ENCODE peak calls at places on chromosomes 5 and 9, in nine cellular contexts. Q, Z, Y, N, P, I, U, D and G are unnamed samples.
A peak's percentile ranks its signal among the peaks of the same experiment; 100 is the strongest.

GRCh38 chr5:168788107-168788506 is 208.9 kb upstream of the PANK3 start:
- DNase-seq in Q (no peak), D (no peak), I (no peak), Z (no peak), Y (no peak), N (no peak), P (no peak), U (peak; percentile 84), G (no peak)

GRCh38 chr9:71812385-71812784 is 44.1 kb upstream of the CEMIP2 start:
- DNase-seq in I (no peak), Q (no peak), D (no peak), Z (peak; percentile 33), Y (no peak), U (peak; percentile 85), N (no peak), P (no peak), G (no peak)

GRCh38 chr9:21153688-21154608 is 12.3 kb upstream of the IFNW1 start:
- DNase-seq in D (peak; percentile 9), P (peak; percentile 37), Y (no peak), Q (peak; percentile 24), N (no peak), U (peak; percentile 27), Z (peak; percentile 39), I (no peak), G (no peak)

GRCh38 chr9:112203536-112203935 is 28.4 kb upstream of the SUSD1 start:
- DNase-seq in Y (no peak), D (no peak), Q (no peak), U (no peak), N (no peak), P (peak; percentile 67), I (no peak), Z (peak; percentile 71), G (no peak)

GRCh38 chr5:38234737-38235136 is 23.6 kb upstream of the EGFLAM start:
- DNase-seq in P (no peak), Y (no peak), D (no peak), U (no peak), Z (no peak), Q (no peak), I (no peak), N (no peak), G (no peak)

GRCh38 chr9:29214702-29215248 is 1641.5 kb upstream of the C9orf72 start:
- DNase-seq in D (no peak), I (no peak), P (no peak), Q (no peak), Y (no peak), Z (no peak), U (peak; percentile 61), N (no peak), G (no peak)

GRCh38 chr5:36584009-36584875 is 22.2 kb upstream of the SLC1A3 start:
- DNase-seq in N (no peak), Y (no peak), P (no peak), U (no peak), Z (no peak), Q (no peak), D (no peak), I (no peak), G (no peak)

GRCh38 chr5:89315194-89315593 is 432.2 kb upstream of the MEF2C start:
- DNase-seq in Y (no peak), I (no peak), Q (no peak), P (no peak), D (no peak), N (no peak), U (no peak), Z (peak; percentile 88), G (no peak)

GRCh38 chr5:75611324-75612210 is at the start of gene ANKDD1B:
- DNase-seq in N (no peak), Q (no peak), Y (no peak), U (peak; percentile 43), Z (peak; percentile 63), P (peak; percentile 72), I (peak; percentile 66), D (no peak), G (no peak)

GRCh38 chr9:14272924-14273528 is 40.9 kb downstream of the NFIB start:
- DNase-seq in U (no peak), I (no peak), Y (no peak), Q (no peak), N (no peak), D (no peak), P (no peak), Z (no peak), G (no peak)

GRCh38 chr9:117704024-117704575 is at the start of gene TLR4:
- DNase-seq in I (peak; percentile 78), U (no peak), Q (no peak), P (peak; percentile 86), Z (peak; percentile 92), D (peak; percentile 13), N (no peak), Y (no peak), G (no peak)

GRCh38 chr5:136396886-136397285 is 31.5 kb upstream of the TRPC7 start:
- DNase-seq in Z (no peak), N (no peak), Q (no peak), I (no peak), P (no peak), U (peak; percentile 94), Y (no peak), D (no peak), G (no peak)

GRCh38 chr5:82635561-82636288 is 357.6 kb upstream of the RPS23 start:
- DNase-seq in D (no peak), N (no peak), Z (peak; percentile 72), P (peak; percentile 87), Y (no peak), I (no peak), Q (no peak), U (no peak), G (no peak)

GRCh38 chr5:137561572-137561971 is 62.4 kb upstream of the SPOCK1 start:
- DNase-seq in D (no peak), Z (no peak), I (no peak), U (no peak), Y (no peak), Q (no peak), P (no peak), N (no peak), G (no peak)

GRCh38 chr5:93250431-93250830 is 330.6 kb downstream of the NR2F1-AS1 start:
- DNase-seq in D (no peak), Y (no peak), U (no peak), Z (peak; percentile 74), N (no peak), P (peak; percentile 53), Q (no peak), I (no peak), G (no peak)

GRCh38 chr5:65682148-65682547 is 39.8 kb downstream of the SGTB start:
- DNase-seq in I (no peak), D (no peak), Y (no peak), N (no peak), U (no peak), Q (no peak), Z (peak; percentile 10), P (no peak), G (no peak)

GRCh38 chr5:157546456-157547100 is 29.0 kb downstream of the ADAM19 start:
- DNase-seq in N (no peak), U (no peak), Y (no peak), I (peak; percentile 75), P (peak; percentile 34), Z (peak; percentile 32), D (no peak), Q (no peak), G (no peak)

GRCh38 chr9:22158983-22159382 is 149.9 kb upstream of the CDKN2B start:
- DNase-seq in D (no peak), N (no peak), Y (no peak), U (no peak), I (no peak), Z (peak; percentile 94), P (peak; percentile 99), Q (no peak), G (no peak)

GRCh38 chr9:88995627-88996026 is 4.4 kb downstream of the S1PR3 start:
- DNase-seq in I (no peak), U (peak; percentile 82), Z (no peak), N (no peak), D (no peak), P (no peak), Q (no peak), Y (no peak), G (no peak)

GRCh38 chr5:81232449-81233079 is 558 bp upstream of the CKMT2 start:
- DNase-seq in Z (peak; percentile 38), I (peak; percentile 71), Q (no peak), Y (no peak), N (no peak), U (no peak), P (peak; percentile 7), D (no peak), G (no peak)

GRCh38 chr5:149621415-149622098 is 40.3 kb downstream of the ARHGEF37 start:
- DNase-seq in D (no peak), U (no peak), P (no peak), Z (no peak), Q (no peak), I (no peak), N (no peak), Y (no peak), G (no peak)

GRCh38 chr9:30943446-30944232 is 1440.8 kb upstream of the ACO1 start:
- DNase-seq in U (no peak), Q (no peak), D (no peak), N (no peak), Z (no peak), P (no peak), Y (no peak), I (no peak), G (no peak)

GRCh38 chr9:35490155-35490909 is 421 bp downstream of the RUSC2 start:
- DNase-seq in I (peak; percentile 76), U (no peak), Q (no peak), P (peak; percentile 9), Z (no peak), D (no peak), Y (no peak), N (no peak), G (no peak)

GRCh38 chr5:76111510-76112174 is 28.5 kb downstream of the SV2C start:
- DNase-seq in I (no peak), P (no peak), Y (no peak), N (no peak), Q (no peak), D (no peak), U (no peak), Z (no peak), G (no peak)

GRCh38 chr5:74432240-74432639 is 208.3 kb downstream of the ENC1 start:
- DNase-seq in D (no peak), P (no peak), Y (no peak), Q (no peak), I (no peak), U (peak; percentile 68), Z (no peak), N (no peak), G (no peak)

GRCh38 chr9:71791875-71792274 is 23.6 kb upstream of the CEMIP2 start:
- DNase-seq in Q (no peak), I (no peak), D (no peak), Z (no peak), Y (no peak), P (no peak), N (no peak), U (no peak), G (no peak)

GRCh38 chr9:22237497-22238363 is 208.9 kb upstream of the DMRTA1 start:
- DNase-seq in U (no peak), Z (peak; percentile 93), P (peak; percentile 96), I (no peak), Y (no peak), N (no peak), D (peak; percentile 36), Q (no peak), G (no peak)

GRCh38 chr5:26805076-26805475 is 233.3 kb downstream of the CDH9 start:
- DNase-seq in Y (no peak), I (no peak), N (no peak), Q (no peak), Z (peak; percentile 1), P (no peak), U (no peak), D (peak; percentile 24), G (no peak)

GRCh38 chr5:139383275-139383992 is at the start of gene SLC23A1:
- DNase-seq in P (no peak), N (no peak), Y (no peak), D (no peak), Z (no peak), U (no peak), I (no peak), Q (no peak), G (no peak)